ENCODE peak calls at places on chromosomes 2 and 18, in six cellular contexts. D, I, S, H, J and W are unnamed samples.

GRCh38 chr2:117973498-117974082 is 40.3 kb downstream of the CCDC93 start:
- DNase-seq in D (no peak), I (no peak), S (no peak), H (no peak), J (no peak), W (no peak)

GRCh38 chr2:127771756-127772155 is 39.2 kb downstream of the WDR33 start:
- DNase-seq in D (no peak), I (no peak), S (no peak), H (no peak), J (no peak), W (no peak)

GRCh38 chr2:159209341-159210306 is 76.9 kb downstream of the WDSUB1 start:
- DNase-seq in D (no peak), I (no peak), S (no peak), H (peak), J (no peak), W (no peak)

GRCh38 chr18:23069481-23069880 is 65.8 kb upstream of the CABLES1 start:
- DNase-seq in D (no peak), I (no peak), S (no peak), H (no peak), J (no peak), W (no peak)

GRCh38 chr2:168577885-168578284 is 121.8 kb downstream of the CERS6 start:
- DNase-seq in D (no peak), I (no peak), S (no peak), H (no peak), J (no peak), W (no peak)

GRCh38 chr18:42922363-42922762 is 193.1 kb downstream of the RIT2 start:
- DNase-seq in D (no peak), I (no peak), S (no peak), H (no peak), J (no peak), W (no peak)

GRCh38 chr18:57890266-57890665 is 87.2 kb upstream of the ATP8B1 start:
- DNase-seq in D (no peak), I (no peak), S (no peak), H (no peak), J (no peak), W (no peak)

GRCh38 chr18:23889907-23890306 is 124.6 kb upstream of the TTC39C start:
- DNase-seq in D (no peak), I (no peak), S (no peak), H (no peak), J (no peak), W (no peak)

GRCh38 chr2:147006724-147007123 is 838.1 kb upstream of the ACVR2A start:
- DNase-seq in D (no peak), I (no peak), S (no peak), H (no peak), J (no peak), W (no peak)

GRCh38 chr2:64972856-64973255 is 16.3 kb upstream of the SLC1A4 start:
- DNase-seq in D (no peak), I (no peak), S (no peak), H (no peak), J (no peak), W (no peak)

GRCh38 chr18:29840101-29840500 is 1202.4 kb downstream of the DSC3 start:
- DNase-seq in D (no peak), I (no peak), S (no peak), H (no peak), J (no peak), W (no peak)

GRCh38 chr18:2902327-2902726 is 55.5 kb downstream of the EMILIN2 start:
- DNase-seq in D (no peak), I (no peak), S (no peak), H (no peak), J (no peak), W (no peak)

GRCh38 chr2:72080286-72081145 is 67.1 kb downstream of the CYP26B1 start:
- DNase-seq in D (no peak), I (no peak), S (no peak), H (no peak), J (no peak), W (no peak)

GRCh38 chr18:67509711-67510110 is 6.8 kb downstream of the DSEL start:
- DNase-seq in D (no peak), I (no peak), S (no peak), H (no peak), J (no peak), W (no peak)

GRCh38 chr18:48833701-48834394 is 116.9 kb downstream of the SMAD7 start:
- DNase-seq in D (no peak), I (no peak), S (peak), H (no peak), J (no peak), W (peak)

GRCh38 chr2:207357216-207357615 is 172.5 kb upstream of the CREB1 start:
- DNase-seq in D (no peak), I (no peak), S (no peak), H (no peak), J (no peak), W (no peak)

GRCh38 chr2:95531254-95531771 is 46.8 kb upstream of the TRIM43B start:
- DNase-seq in D (no peak), I (no peak), S (no peak), H (no peak), J (no peak), W (no peak)

GRCh38 chr18:47490882-47491281 is 239.4 kb upstream of the SKOR2 start:
- DNase-seq in D (no peak), I (no peak), S (no peak), H (no peak), J (no peak), W (no peak)

GRCh38 chr18:27717816-27718215 is 459.1 kb downstream of the CDH2 start:
- DNase-seq in D (no peak), I (no peak), S (no peak), H (no peak), J (peak), W (no peak)

GRCh38 chr2:20223345-20224190 is 1.4 kb downstream of the SDC1 start:
- DNase-seq in D (peak), I (peak), S (no peak), H (no peak), J (no peak), W (no peak)

GRCh38 chr2:218082586-218083351 is 13.7 kb downstream of the RUFY4 start:
- DNase-seq in D (no peak), I (no peak), S (no peak), H (no peak), J (no peak), W (no peak)

GRCh38 chr2:241049739-241050623 is 51.6 kb downstream of the SNED1 start:
- DNase-seq in D (peak), I (no peak), S (no peak), H (no peak), J (no peak), W (no peak)

GRCh38 chr2:101232770-101233169 is 19.9 kb upstream of the CNOT11 start:
- DNase-seq in D (no peak), I (no peak), S (no peak), H (no peak), J (no peak), W (no peak)

GRCh38 chr2:126877861-126878565 is 20.7 kb upstream of the TEX51 start:
- DNase-seq in D (no peak), I (no peak), S (no peak), H (no peak), J (no peak), W (no peak)

GRCh38 chr2:108971661-108972566 is 17.1 kb downstream of the EDAR start:
- DNase-seq in D (no peak), I (no peak), S (no peak), H (no peak), J (no peak), W (no peak)

GRCh38 chr2:182522930-182523541 is 96.2 kb upstream of the PDE1A start:
- DNase-seq in D (no peak), I (no peak), S (no peak), H (no peak), J (no peak), W (no peak)

GRCh38 chr18:36501100-36501499 is 203.6 kb downstream of the FHOD3 start:
- DNase-seq in D (no peak), I (no peak), S (no peak), H (no peak), J (no peak), W (no peak)

GRCh38 chr2:236569593-236569973 is at the start of gene ACKR3:
- DNase-seq in D (no peak), I (peak), S (peak), H (peak), J (peak), W (peak)

GRCh38 chr2:236566596-236566995 is 3.0 kb upstream of the ACKR3 start:
- DNase-seq in D (no peak), I (no peak), S (no peak), H (no peak), J (no peak), W (no peak)

GRCh38 chr2:236568922-236569592 is 568 bp upstream of the ACKR3 start:
- DNase-seq in D (no peak), I (no peak), S (no peak), H (no peak), J (no peak), W (no peak)

GRCh38 chr2:236570081-236570979 is 705 bp downstream of the ACKR3 start:
- DNase-seq in D (no peak), I (no peak), S (no peak), H (no peak), J (no peak), W (no peak)

DNA sequence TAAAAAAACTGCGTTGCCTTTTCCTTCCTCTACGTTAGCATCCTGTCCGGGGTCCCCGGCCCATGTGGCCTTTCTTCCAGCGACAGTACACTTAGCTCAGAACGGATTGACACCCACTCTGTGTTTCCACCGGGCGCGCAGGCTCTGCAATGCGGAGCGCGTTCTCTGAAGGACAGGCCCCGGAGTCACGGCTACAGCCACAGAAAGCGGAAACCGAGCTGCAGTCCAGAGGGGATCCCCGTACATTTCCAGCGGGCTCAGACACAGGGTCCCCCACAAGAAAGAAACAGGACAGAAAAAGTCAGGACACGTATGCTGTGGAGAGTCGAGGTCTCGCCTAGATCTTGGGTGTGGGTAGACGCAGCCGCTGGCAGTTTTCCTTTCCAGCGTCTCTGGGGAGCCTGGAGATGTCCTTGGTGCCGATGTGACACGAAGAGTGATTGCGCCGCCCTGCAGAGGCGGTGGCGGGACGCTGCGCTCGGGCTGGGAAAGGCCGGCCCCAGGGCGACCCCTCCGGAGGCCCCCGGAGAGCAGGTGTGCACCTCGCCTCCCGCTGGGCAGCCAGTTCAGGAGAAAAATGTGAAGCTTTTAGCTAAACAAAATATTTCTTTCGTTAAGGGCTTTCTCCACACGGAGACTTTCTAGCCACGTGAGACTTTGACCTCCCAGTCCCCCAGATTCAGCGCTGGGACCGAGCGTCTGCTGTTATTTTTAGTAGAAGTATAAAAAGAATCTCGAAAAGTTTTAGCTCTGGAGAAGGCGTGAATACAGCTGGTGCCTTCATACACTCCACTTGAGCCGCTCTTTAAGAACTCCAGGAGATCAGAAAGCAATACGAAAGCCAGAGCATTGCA is 1.3 kb upstream of the ACKR3 start:
- DNase-seq in D (no peak), I (no peak), S (no peak), H (no peak), J (no peak), W (peak)
- TF ChIP-seq POLR2A in D (no peak), I (no peak), S (peak), H (peak), J (no peak), W (no peak)

GRCh38 chr2:40436093-40436475 is 15.8 kb downstream of the SLC8A1 start:
- DNase-seq in D (no peak), I (no peak), S (no peak), H (no peak), J (no peak), W (no peak)

GRCh38 chr2:40432916-40433315 is 19.0 kb downstream of the SLC8A1 start:
- DNase-seq in D (no peak), I (no peak), S (no peak), H (no peak), J (no peak), W (no peak)

GRCh38 chr2:40435426-40436092 is 16.3 kb downstream of the SLC8A1 start:
- DNase-seq in D (no peak), I (no peak), S (no peak), H (no peak), J (no peak), W (no peak)

GRCh38 chr2:40433739-40434138 is 18.2 kb downstream of the SLC8A1 start:
- DNase-seq in D (no peak), I (no peak), S (no peak), H (no peak), J (no peak), W (no peak)

GRCh38 chr2:40434638-40435296 is 17.1 kb downstream of the SLC8A1 start:
- DNase-seq in D (no peak), I (no peak), S (no peak), H (no peak), J (no peak), W (no peak)
- TF ChIP-seq POLR2AphosphoS5 in D (no peak), I (no peak), S (no peak), H (no peak), J (no peak), W (no peak)

GRCh38 chr18:33761363-33761762 is 183.3 kb downstream of the ASXL3 start:
- DNase-seq in D (no peak), I (no peak), S (no peak), H (no peak), J (no peak), W (no peak)
- TF ChIP-seq TAF1 in D (no peak), I (no peak), S (no peak), H (no peak), J (no peak), W (no peak)

GRCh38 chr18:74368901-74369705 is 53.5 kb downstream of the C18orf63 start:
- DNase-seq in D (no peak), I (peak), S (no peak), H (no peak), J (no peak), W (no peak)
- TF ChIP-seq POLR2A in D (no peak), I (no peak), S (no peak), H (no peak), J (no peak), W (no peak)